ENCODE peak calls at places on chromosomes 6 and 20, in eight cellular contexts. K is heart left ventricle, O is caudate nucleus, M is MM.1S, H is cardiac muscle cell, E is GM23248, A is H1, B is RWPE1. G is an unnamed sample.

GRCh38 chr6:144899161-144899560 is 614.0 kb downstream of the UTRN start:
- DNase-seq in H (no peak), K (no peak), M (no peak), A (no peak), E (peak), O (no peak), B (no peak), G (no peak)

GRCh38 chr20:32528291-32528891 is 56.7 kb downstream of the NOL4L start:
- DNase-seq in B (no peak), A (no peak), M (no peak), E (no peak), O (no peak), H (peak), K (peak), G (no peak)

GRCh38 chr6:23145801-23146200 is 576.4 kb downstream of the HDGFL1 start:
- DNase-seq in A (no peak), O (no peak), H (no peak), E (peak), B (no peak), K (no peak), M (no peak), G (no peak)

GRCh38 chr6:43575105-43575771 is 600 bp downstream of the XPO5 start:
- DNase-seq in H (peak), M (no peak), K (no peak), E (peak), A (no peak), B (peak), O (no peak), G (no peak)

GRCh38 chr6:157530126-157530525 is 149.1 kb downstream of the ZDHHC14 start:
- DNase-seq in H (no peak), A (no peak), B (no peak), M (no peak), O (no peak), E (no peak), K (no peak), G (no peak)

GRCh38 chr20:62555642-62556420 is 80.0 kb upstream of the GATA5 start:
- DNase-seq in H (no peak), K (no peak), O (no peak), A (no peak), B (no peak), M (no peak), E (peak), G (no peak)

GRCh38 chr6:164563866-164564265 is 745.5 kb downstream of the C6orf118 start:
- DNase-seq in E (no peak), H (no peak), K (no peak), B (no peak), M (no peak), O (peak), A (no peak), G (no peak)

GRCh38 chr6:118307581-118307980 is 240.5 kb upstream of the PLN start:
- DNase-seq in O (no peak), H (no peak), K (peak), B (no peak), A (no peak), E (no peak), M (no peak), G (no peak)

GRCh38 chr6:33147807-33148666 is 44.2 kb downstream of the COL11A2 start:
- DNase-seq in B (peak), H (peak), E (peak), M (no peak), A (no peak), K (no peak), O (no peak), G (no peak)

GRCh38 chr20:15918631-15919030 is 654.6 kb downstream of the KIF16B start:
- DNase-seq in M (no peak), B (no peak), H (no peak), A (no peak), E (no peak), K (no peak), O (no peak), G (no peak)

DNA sequence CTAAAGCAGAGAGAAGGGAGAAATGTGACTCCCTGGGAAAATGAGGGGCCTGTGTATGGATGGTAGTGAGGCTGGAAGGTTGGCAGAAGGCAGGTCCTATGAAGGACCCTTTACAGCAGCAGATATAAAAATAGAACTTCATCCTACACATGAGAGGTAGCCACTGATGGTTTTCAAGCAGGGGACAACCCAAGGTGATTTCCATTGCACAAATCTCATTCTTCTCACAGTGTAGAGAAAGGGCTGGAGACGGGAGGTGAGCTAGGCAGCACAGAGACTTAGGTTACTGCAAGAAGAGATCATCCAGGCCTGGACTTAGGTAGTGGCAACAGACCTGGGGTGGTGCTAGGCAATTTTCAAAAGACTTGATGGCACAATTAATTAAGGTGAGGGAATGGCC is 30.7 kb downstream of the TRAM2 start:
- DNase-seq in E (no peak), H (no peak), M (no peak), B (no peak), A (no peak), O (no peak), K (no peak), G (no peak)
- H3K27ac ChIP-seq in E (peak), H (no peak), M (peak), B (peak), A (no peak), O (no peak), K (no peak), G (no peak)

DNA sequence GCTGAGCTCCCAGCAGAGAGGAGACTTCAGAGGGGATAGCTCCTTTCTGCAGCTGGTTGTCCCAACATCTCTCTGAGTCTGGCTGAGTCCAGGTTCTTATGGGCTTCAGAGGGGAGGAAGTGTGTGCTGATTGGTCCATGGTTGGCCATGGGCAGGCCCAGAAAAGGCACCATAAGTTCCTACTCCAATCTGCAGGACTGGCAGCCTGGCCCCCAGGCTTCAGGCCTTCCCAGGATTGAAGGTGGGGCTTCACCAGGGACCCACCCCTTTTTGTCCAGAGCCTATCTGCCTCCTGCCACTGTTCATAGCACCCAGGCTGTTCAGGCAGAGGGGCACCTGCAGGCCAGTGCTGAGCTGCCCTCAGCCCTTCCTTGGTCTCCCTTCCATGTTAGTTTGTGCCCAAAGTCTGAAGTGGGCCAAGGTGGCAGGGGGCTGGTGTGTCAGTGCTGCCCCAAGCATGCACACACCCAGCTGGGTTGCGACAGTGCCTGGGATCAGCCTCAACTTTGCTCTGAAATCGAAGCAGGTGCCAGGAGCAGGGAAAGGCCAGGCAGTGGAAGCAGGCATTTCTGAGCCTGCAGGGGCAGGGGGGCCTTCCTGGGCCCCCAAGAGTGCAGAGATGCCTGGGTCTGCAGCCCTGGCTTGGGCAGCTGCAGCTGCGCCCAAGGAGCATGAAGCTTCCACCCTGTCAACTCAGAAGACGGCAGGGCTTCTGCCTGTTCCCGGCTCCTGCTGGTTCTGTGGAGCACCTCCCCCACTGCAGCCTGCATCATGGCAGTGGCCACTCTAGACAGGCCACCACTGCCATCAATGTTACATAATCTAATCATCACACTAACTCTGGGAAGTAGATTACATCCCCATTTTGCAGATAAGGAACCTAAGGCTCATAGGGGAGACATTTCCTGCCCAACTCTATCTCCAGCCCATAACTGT is 21.4 kb upstream of the TOP1 start:
- DNase-seq in M (no peak), A (no peak), B (no peak), O (no peak), H (no peak), K (no peak), E (no peak), G (no peak)
- H3K27ac ChIP-seq in M (peak), A (no peak), B (peak), O (no peak), H (no peak), K (no peak), E (no peak), G (no peak)

GRCh38 chr20:58622671-58623578 is 28.2 kb upstream of the STX16 start:
- DNase-seq in M (no peak), O (no peak), A (no peak), B (no peak), E (peak), K (no peak), H (no peak), G (no peak)
- H3K27ac ChIP-seq in M (no peak), O (no peak), A (no peak), B (peak), E (peak), K (no peak), H (no peak), G (no peak)

GRCh38 chr6:19849736-19850135 is 12.6 kb downstream of the ID4 start:
- DNase-seq in E (no peak), K (no peak), O (no peak), A (no peak), H (no peak), B (no peak), M (no peak), G (no peak)

GRCh38 chr6:19851273-19852089 is 14.3 kb downstream of the ID4 start:
- DNase-seq in M (peak), H (peak), B (peak), A (peak), O (peak), E (peak), K (peak), G (no peak)

GRCh38 chr6:19848465-19848864 is 11.3 kb downstream of the ID4 start:
- DNase-seq in H (no peak), B (no peak), K (no peak), E (no peak), O (no peak), M (no peak), A (no peak), G (no peak)

GRCh38 chr6:19852090-19852457 is 14.9 kb downstream of the ID4 start:
- DNase-seq in A (no peak), E (no peak), H (no peak), K (no peak), M (no peak), O (no peak), B (no peak), G (no peak)

GRCh38 chr6:19849196-19849595 is 12.0 kb downstream of the ID4 start:
- DNase-seq in B (no peak), A (no peak), K (no peak), E (no peak), M (peak), H (no peak), O (no peak), G (no peak)
- H3K27ac ChIP-seq in B (no peak), A (no peak), K (no peak), E (no peak), M (no peak), H (no peak), O (peak), G (no peak)

GRCh38 chr20:51750037-51750769 is 18.0 kb downstream of the ATP9A start:
- DNase-seq in M (no peak), O (peak), K (peak), E (peak), B (peak), H (no peak), A (no peak), G (peak)
- H3K27ac ChIP-seq in M (no peak), O (peak), K (no peak), E (peak), B (peak), H (no peak), A (no peak), G (peak)

GRCh38 chr20:11229772-11230171 is 556.0 kb upstream of the JAG1 start:
- DNase-seq in M (no peak), O (no peak), E (peak), A (no peak), K (peak), H (peak), B (peak), G (no peak)
- H3K27ac ChIP-seq in M (no peak), O (no peak), E (peak), A (no peak), K (peak), H (peak), B (peak), G (peak)

GRCh38 chr6:38996676-38997075 is 51.9 kb upstream of the GLP1R start:
- DNase-seq in E (no peak), K (no peak), O (no peak), M (no peak), B (no peak), H (no peak), A (no peak), G (no peak)
- H3K27ac ChIP-seq in E (no peak), K (no peak), O (no peak), M (no peak), B (no peak), H (no peak), A (no peak), G (no peak)